ENCODE peak calls at places on chromosome 17, in five cellular contexts. Y is NCI-H1105, I is GM10248, K is KBM-7, J is NCI-H748 treated with DMSO at 0.1 percent for 48 hours. N is an unnamed sample.

GRCh38 chr17:77527836-77528505 is 387.2 kb downstream of the SEC14L1 start:
- DNase-seq in Y (no peak), I (no peak), K (no peak), J (no peak), N (no peak)

GRCh38 chr17:74412581-74412980 is 19.3 kb upstream of the GPRC5C start:
- DNase-seq in Y (no peak), I (no peak), K (no peak), J (no peak), N (no peak)

GRCh38 chr17:75645889-75646625 is 12.8 kb downstream of the SMIM5 start:
- DNase-seq in Y (no peak), I (peak), K (peak), J (no peak), N (no peak)

GRCh38 chr17:21302711-21303425 is 18.4 kb downstream of the MAP2K3 start:
- DNase-seq in Y (no peak), I (peak), K (no peak), J (no peak), N (no peak)

GRCh38 chr17:55451203-55451641 is 29.6 kb upstream of the MMD start:
- DNase-seq in Y (no peak), I (no peak), K (peak), J (no peak), N (no peak)

GRCh38 chr17:69820881-69821473 is 254.0 kb upstream of the KCNJ16 start:
- DNase-seq in Y (no peak), I (no peak), K (no peak), J (no peak), N (no peak)

GRCh38 chr17:71764507-71764906 is 356.3 kb upstream of the SOX9 start:
- DNase-seq in Y (no peak), I (no peak), K (peak), J (no peak), N (no peak)

GRCh38 chr17:43584666-43585102 is 38.5 kb upstream of the ETV4 start:
- DNase-seq in Y (no peak), I (no peak), K (no peak), J (no peak), N (no peak)

GRCh38 chr17:45251931-45252330 is 10.0 kb downstream of the SPATA32 start:
- DNase-seq in Y (no peak), I (no peak), K (no peak), J (no peak), N (no peak)

GRCh38 chr17:4711671-4712111 is 1.3 kb downstream of the ARRB2 start:
- DNase-seq in Y (no peak), I (no peak), K (peak), J (no peak), N (no peak)

GRCh38 chr17:13030459-13031305 is 12.9 kb upstream of the ELAC2 start:
- DNase-seq in Y (peak), I (peak), K (peak), J (peak), N (no peak)

GRCh38 chr17:58320570-58321323 is 7.8 kb downstream of the TSPOAP1 start:
- DNase-seq in Y (no peak), I (no peak), K (no peak), J (no peak), N (no peak)

N was measured in NCI-H446 treated with DMSO at 0.1 percent for 48 hours.